ENCODE peak calls at places on chromosomes 11 and 22, in seven cellular contexts. V, Y, Z, U, X, D and H are unnamed samples.

GRCh38 chr11:33741806-33742205 is 5.6 kb upstream of the CD59 start:
- DNase-seq in V (no peak), D (no peak), U (no peak), Z (no peak), Y (no peak), X (no peak), H (no peak)

GRCh38 chr22:43921361-43921760 is 2.2 kb upstream of the PNPLA3 start:
- DNase-seq in X (no peak), Z (no peak), U (no peak), Y (no peak), D (no peak), V (no peak), H (no peak)

GRCh38 chr22:38313384-38313955 is 3.8 kb downstream of the CSNK1E start:
- DNase-seq in D (no peak), X (peak), Y (no peak), Z (no peak), U (no peak), V (peak), H (no peak)

GRCh38 chr11:4539603-4540219 is 5.3 kb upstream of the OR52M1 start:
- DNase-seq in Z (no peak), V (peak), X (peak), Y (peak), U (no peak), D (peak), H (peak)

GRCh38 chr11:61682093-61682732 is 2.0 kb downstream of the DAGLA start:
- DNase-seq in D (no peak), Z (no peak), Y (no peak), V (peak), X (peak), U (no peak), H (no peak)

GRCh38 chr11:27392715-27393114 is 29.7 kb upstream of the CCDC34 start:
- DNase-seq in V (no peak), D (no peak), Z (no peak), Y (no peak), X (peak), U (no peak), H (no peak)

GRCh38 chr11:61357894-61358239 is 3.8 kb downstream of the CYB561A3 start:
- DNase-seq in X (no peak), V (no peak), D (no peak), Y (no peak), Z (no peak), U (no peak), H (no peak)

GRCh38 chr11:57779275-57779674 is 17.7 kb downstream of the CTNND1 start:
- DNase-seq in Y (peak), Z (no peak), U (no peak), X (peak), V (no peak), D (no peak), H (no peak)

GRCh38 chr11:64577202-64577601 is 13.8 kb upstream of the SLC22A12 start:
- DNase-seq in V (no peak), U (no peak), Y (no peak), D (no peak), Z (no peak), X (no peak), H (no peak)

GRCh38 chr11:14954581-14954980 is 17.6 kb downstream of the CALCA start:
- DNase-seq in Y (no peak), V (no peak), U (no peak), X (no peak), D (no peak), Z (peak), H (no peak)

GRCh38 chr11:123187670-123188507 is 7.2 kb downstream of the CLMP start:
- DNase-seq in Z (no peak), Y (no peak), X (no peak), D (no peak), U (no peak), V (no peak), H (no peak)

GRCh38 chr22:26122920-26123468 is 46.3 kb upstream of the SEZ6L start:
- DNase-seq in V (no peak), U (no peak), Z (no peak), X (no peak), D (no peak), Y (no peak), H (no peak)

GRCh38 chr11:855796-856195 is 13.1 kb downstream of the TSPAN4 start:
- DNase-seq in U (no peak), V (no peak), Y (no peak), Z (no peak), X (no peak), D (no peak), H (no peak)

GRCh38 chr22:44429941-44430587 is 68.0 kb downstream of the RTL6 start:
- DNase-seq in V (no peak), Z (no peak), U (no peak), Y (no peak), X (no peak), D (no peak), H (no peak)

GRCh38 chr22:49971232-49972162 is 10.9 kb downstream of the PIM3 start:
- DNase-seq in X (peak), D (no peak), Z (no peak), U (no peak), Y (peak), V (peak), H (peak)

GRCh38 chr11:7536102-7536501 is 22.3 kb downstream of the PPFIBP2 start:
- DNase-seq in Z (no peak), X (no peak), V (peak), D (no peak), Y (no peak), U (no peak), H (no peak)

GRCh38 chr22:25449781-25450317 is 114.6 kb upstream of the GRK3 start:
- DNase-seq in Z (no peak), V (no peak), Y (no peak), X (no peak), D (no peak), U (no peak), H (no peak)

GRCh38 chr11:125287467-125288232 is 123.1 kb downstream of the PKNOX2 start:
- DNase-seq in Y (no peak), V (no peak), Z (no peak), U (no peak), D (no peak), X (no peak), H (no peak)

GRCh38 chr11:46421257-46421880 is 29.8 kb upstream of the CHRM4 start:
- DNase-seq in U (no peak), X (no peak), V (no peak), Y (no peak), Z (no peak), D (no peak), H (no peak)

GRCh38 chr11:20068691-20069090 is 91.6 kb downstream of the DBX1 start:
- DNase-seq in X (no peak), D (no peak), U (no peak), Y (no peak), V (no peak), Z (no peak), H (no peak)